ENCODE peak calls at places on chromosomes 12 and 14, in five cellular contexts. O, F, I, P and H are unnamed samples.

GRCh38 chr14:69093551-69094421 is 59.1 kb downstream of the DCAF5 start:
- DNase-seq in O (no peak), F (no peak), I (no peak), P (no peak), H (peak; percentile 46)

GRCh38 chr12:93325855-93326254 is 51.9 kb upstream of the NUDT4 start:
- DNase-seq in O (no peak), F (no peak), I (no peak), P (no peak), H (peak; percentile 44)

GRCh38 chr14:76672123-76672522 is 89.1 kb upstream of the VASH1 start:
- DNase-seq in O (no peak), F (no peak), I (no peak), P (no peak), H (no peak)

GRCh38 chr12:89101440-89101839 is 250.9 kb downstream of the DUSP6 start:
- DNase-seq in O (no peak), F (no peak), I (no peak), P (no peak), H (no peak)

GRCh38 chr12:7369274-7369729 is 65.4 kb downstream of the ACSM4 start:
- DNase-seq in O (no peak), F (no peak), I (no peak), P (no peak), H (no peak)

GRCh38 chr14:30584058-30584630 is 25.2 kb downstream of the G2E3 start:
- DNase-seq in O (no peak), F (no peak), I (no peak), P (no peak), H (no peak)

GRCh38 chr12:91988076-91988475 is 157.6 kb downstream of the BTG1 start:
- DNase-seq in O (no peak), F (no peak), I (no peak), P (no peak), H (peak; percentile 46)

GRCh38 chr12:100515956-100516355 is 42.3 kb downstream of the NR1H4 start:
- DNase-seq in O (no peak), F (no peak), I (no peak), P (no peak), H (peak; percentile 15)

GRCh38 chr12:91406920-91407341 is 224.3 kb upstream of the DCN start:
- DNase-seq in O (peak; percentile 11), F (peak; percentile 25), I (no peak), P (no peak), H (no peak)

GRCh38 chr12:111084172-111084571 is 163.8 kb upstream of the MYL2 start:
- DNase-seq in O (no peak), F (no peak), I (no peak), P (no peak), H (no peak)

GRCh38 chr12:95787274-95787814 is 3.2 kb downstream of the NTN4 start:
- DNase-seq in O (no peak), F (no peak), I (no peak), P (no peak), H (no peak)

GRCh38 chr14:74804219-74804825 is 41.2 kb downstream of the YLPM1 start:
- DNase-seq in O (peak; percentile 12), F (peak; percentile 45), I (no peak), P (peak; percentile 69), H (peak; percentile 68)

GRCh38 chr12:71432936-71433335 is 6.7 kb upstream of the LGR5 start:
- DNase-seq in O (no peak), F (no peak), I (no peak), P (no peak), H (no peak)

GRCh38 chr14:91380116-91380515 is 37.5 kb downstream of the CCDC88C start:
- DNase-seq in O (no peak), F (no peak), I (no peak), P (no peak), H (no peak)

GRCh38 chr14:92472860-92473259 is 40.7 kb upstream of the RIN3 start:
- DNase-seq in O (no peak), F (no peak), I (no peak), P (no peak), H (no peak)

GRCh38 chr14:68566075-68566474 is 226.8 kb downstream of the ZFP36L1 start:
- DNase-seq in O (no peak), F (no peak), I (no peak), P (no peak), H (no peak)

GRCh38 chr12:65195387-65196055 is 26.1 kb downstream of the LEMD3 start:
- DNase-seq in O (no peak), F (no peak), I (no peak), P (no peak), H (no peak)

GRCh38 chr12:75650989-75651695 is 139.7 kb upstream of the KRR1 start:
- DNase-seq in O (no peak), F (no peak), I (no peak), P (no peak), H (peak; percentile 78)

GRCh38 chr12:112858776-112859175 is 48.0 kb upstream of the OAS1 start:
- DNase-seq in O (no peak), F (no peak), I (no peak), P (no peak), H (no peak)

GRCh38 chr12:124487065-124487833 is 80.2 kb downstream of the NCOR2 start:
- DNase-seq in O (no peak), F (no peak), I (no peak), P (no peak), H (no peak)

GRCh38 chr14:103385994-103386491 is 828 bp downstream of the MARK3 start:
- DNase-seq in O (peak; percentile 52), F (peak; percentile 59), I (peak; percentile 19), P (no peak), H (no peak)

GRCh38 chr12:120538281-120539156 is 4.4 kb downstream of the RNF10 start:
- DNase-seq in O (no peak), F (no peak), I (no peak), P (no peak), H (peak; percentile 64)

GRCh38 chr14:68688872-68689371 is 103.9 kb downstream of the ZFP36L1 start:
- DNase-seq in O (no peak), F (no peak), I (no peak), P (peak; percentile 85), H (no peak)

GRCh38 chr14:99768381-99768780 is 24.8 kb upstream of the EML1 start:
- DNase-seq in O (no peak), F (no peak), I (no peak), P (no peak), H (no peak)

GRCh38 chr14:95515523-95516517 is 630 bp downstream of the SYNE3 start:
- DNase-seq in O (peak; percentile 91), F (peak; percentile 92), I (peak; percentile 76), P (no peak), H (no peak)

GRCh38 chr14:96065661-96066459 is 26.7 kb downstream of the C14orf132 start:
- DNase-seq in O (no peak), F (no peak), I (no peak), P (no peak), H (no peak)

GRCh38 chr12:3332190-3332589 is 158.8 kb upstream of the PRMT8 start:
- DNase-seq in O (no peak), F (no peak), I (no peak), P (no peak), H (no peak)

GRCh38 chr14:100271247-100271939 is 32.4 kb downstream of the YY1 start:
- DNase-seq in O (no peak), F (peak; percentile 42), I (no peak), P (no peak), H (peak; percentile 11)

GRCh38 chr14:50944647-50945413 is 547 bp upstream of the PYGL start:
- DNase-seq in O (peak; percentile 9), F (peak; percentile 46), I (no peak), P (no peak), H (no peak)

GRCh38 chr14:31935406-31935805 is 141.7 kb upstream of the ARHGAP5 start:
- DNase-seq in O (no peak), F (no peak), I (no peak), P (no peak), H (no peak)

GRCh38 chr12:56931474-56931978 is 2.7 kb downstream of the SDR9C7 start:
- DNase-seq in O (peak; percentile 12), F (peak; percentile 18), I (no peak), P (peak; percentile 14), H (no peak)

GRCh38 chr14:85573406-85573805 is 43.5 kb downstream of the FLRT2 start:
- DNase-seq in O (no peak), F (no peak), I (no peak), P (no peak), H (no peak)